ENCODE peak calls at places on chromosomes 5 and 9, in seven cellular contexts. F is CD4-positive, CD25-positive, alpha-beta regulatory T cell; J is GM13976; W is stomach; E is fibroblast of lung; B is effector memory CD8-positive, alpha-beta T cell; Z is IMR-90. H is an unnamed sample.

GRCh38 chr5:132777209-132778069 is at the start of gene SEPTIN8:
- DNase-seq in F (peak), J (peak), W (peak), E (peak), B (peak), Z (no peak), H (peak)

GRCh38 chr9:130058154-130058553 is 4.4 kb downstream of the GPR107 start:
- DNase-seq in F (no peak), J (no peak), W (no peak), E (no peak), B (no peak), Z (no peak), H (no peak)

GRCh38 chr9:82745919-82746318 is 317.0 kb downstream of the RASEF start:
- DNase-seq in F (no peak), J (no peak), W (no peak), E (no peak), B (no peak), Z (no peak), H (no peak)

GRCh38 chr5:170266570-170267379 is 30.8 kb downstream of the LCP2 start:
- DNase-seq in F (peak), J (no peak), W (no peak), E (no peak), B (no peak), Z (no peak), H (no peak)

GRCh38 chr5:76861616-76862015 is 11.8 kb downstream of the S100Z start:
- DNase-seq in F (no peak), J (no peak), W (no peak), E (peak), B (no peak), Z (peak), H (no peak)

GRCh38 chr5:34709861-34710673 is 53.9 kb downstream of the RAI14 start:
- DNase-seq in F (no peak), J (no peak), W (no peak), E (peak), B (no peak), Z (peak), H (no peak)

GRCh38 chr9:112174965-112175795 is at the start of gene SUSD1:
- DNase-seq in F (peak), J (peak), W (peak), E (peak), B (peak), Z (no peak), H (peak)

GRCh38 chr9:33106827-33107621 is 30.6 kb upstream of the SMU1 start:
- DNase-seq in F (no peak), J (no peak), W (peak), E (peak), B (no peak), Z (peak), H (no peak)

GRCh38 chr5:74622122-74622521 is 18.4 kb downstream of the ENC1 start:
- DNase-seq in F (no peak), J (peak), W (no peak), E (peak), B (no peak), Z (no peak), H (no peak)

GRCh38 chr5:146467729-146468128 is 20.6 kb downstream of the TCERG1 start:
- DNase-seq in F (no peak), J (no peak), W (no peak), E (no peak), B (no peak), Z (no peak), H (no peak)

GRCh38 chr5:32109236-32109635 is 64.9 kb downstream of the GOLPH3 start:
- DNase-seq in F (no peak), J (no peak), W (no peak), E (peak), B (no peak), Z (peak), H (no peak)

GRCh38 chr9:100437860-100438805 is 11.2 kb downstream of the MSANTD3 start:
- DNase-seq in F (peak), J (peak), W (peak), E (peak), B (peak), Z (peak), H (peak)

GRCh38 chr5:173638126-173638525 is 21.7 kb upstream of the BOD1 start:
- DNase-seq in F (no peak), J (no peak), W (peak), E (no peak), B (no peak), Z (no peak), H (no peak)

GRCh38 chr9:97921959-97922905 is at the start of gene TRMO:
- DNase-seq in F (peak), J (peak), W (peak), E (peak), B (peak), Z (peak), H (peak)

GRCh38 chr9:27990524-27990923 is 417.2 kb upstream of the C9orf72 start:
- DNase-seq in F (no peak), J (no peak), W (no peak), E (no peak), B (no peak), Z (no peak), H (no peak)

GRCh38 chr9:81754245-81754644 is 64.9 kb upstream of the TLE1 start:
- DNase-seq in F (no peak), J (no peak), W (no peak), E (peak), B (no peak), Z (peak), H (no peak)

GRCh38 chr5:36796171-36796570 is 80.4 kb upstream of the NIPBL start:
- DNase-seq in F (no peak), J (no peak), W (no peak), E (no peak), B (no peak), Z (no peak), H (no peak)

GRCh38 chr5:662751-663435 is 30.3 kb downstream of the TPPP start:
- DNase-seq in F (no peak), J (no peak), W (no peak), E (no peak), B (no peak), Z (no peak), H (no peak)